ENCODE peak calls at places on chromosome 1, in nine cellular contexts. K is stomach, I is lower lobe of right lung, D is AG10803, A is fibroblast of villous mesenchyme, R is kidney epithelial cell, Z is coronary artery, M is neural crest cell, P is right lobe of liver. U is an unnamed sample.

GRCh38 chr1:224447251-224447650 is 12.7 kb upstream of the WDR26 start:
- DNase-seq in M (no peak), I (peak), A (peak), R (no peak), K (no peak), D (peak), Z (peak), P (no peak), U (no peak)

GRCh38 chr1:220791287-220791686 is 4.6 kb downstream of the MTARC1 start:
- DNase-seq in A (no peak), R (no peak), P (no peak), Z (no peak), D (no peak), I (no peak), K (no peak), M (no peak), U (no peak)

GRCh38 chr1:209095627-209096595 is 487.6 kb upstream of the CAMK1G start:
- DNase-seq in M (no peak), K (no peak), P (no peak), D (peak), A (peak), R (peak), I (no peak), Z (no peak), U (no peak)

GRCh38 chr1:41410462-41410861 is 49.2 kb downstream of the FOXO6 start:
- DNase-seq in A (no peak), Z (no peak), P (no peak), I (no peak), K (no peak), D (no peak), M (no peak), R (no peak), U (no peak)

GRCh38 chr1:193283026-193283425 is 96.6 kb upstream of the B3GALT2 start:
- DNase-seq in M (no peak), I (no peak), K (no peak), R (no peak), P (no peak), Z (no peak), A (peak), D (peak), U (no peak)

GRCh38 chr1:183023601-183024351 is 556 bp downstream of the LAMC1 start:
- DNase-seq in R (no peak), I (peak), A (no peak), M (peak), P (peak), K (peak), Z (peak), D (peak), U (peak)

GRCh38 chr1:183032122-183032921 is 9.1 kb downstream of the LAMC1 start:
- DNase-seq in D (no peak), I (no peak), M (no peak), Z (no peak), P (no peak), K (no peak), A (peak), R (no peak), U (no peak)

GRCh38 chr1:209384710-209385550 is 198.6 kb upstream of the CAMK1G start:
- DNase-seq in Z (no peak), I (no peak), A (no peak), K (no peak), P (no peak), M (no peak), R (no peak), D (no peak), U (no peak)

GRCh38 chr1:202807367-202807925 is 775 bp downstream of the KDM5B start:
- DNase-seq in I (peak), D (no peak), M (no peak), K (no peak), Z (no peak), R (no peak), P (peak), A (peak), U (peak)

GRCh38 chr1:8807004-8807403 is 10.4 kb downstream of the RERE start:
- DNase-seq in K (no peak), M (no peak), A (no peak), I (no peak), R (no peak), D (no peak), P (no peak), Z (no peak), U (no peak)

GRCh38 chr1:219292341-219292740 is 118.7 kb downstream of the LYPLAL1 start:
- DNase-seq in A (no peak), K (no peak), R (no peak), P (no peak), D (no peak), Z (no peak), I (no peak), M (no peak), U (no peak)

GRCh38 chr1:161905269-161905884 is 118.3 kb downstream of the OLFML2B start:
- DNase-seq in M (no peak), R (no peak), Z (no peak), K (peak), P (no peak), A (no peak), I (no peak), D (peak), U (no peak)
- TF ChIP-seq CTCF in M (peak), R (peak), Z (no peak), K (peak), P (peak), A (peak), I (peak), D (peak), U (peak)

GRCh38 chr1:15103906-15104305 is 49.6 kb upstream of the TMEM51 start:
- DNase-seq in Z (no peak), D (no peak), I (no peak), R (no peak), K (no peak), M (no peak), P (no peak), A (no peak), U (no peak)
- TF ChIP-seq CTCF in Z (no peak), D (no peak), I (no peak), R (no peak), K (no peak), M (no peak), P (no peak), A (no peak), U (no peak)

GRCh38 chr1:179105393-179105792 is 23.5 kb downstream of the TOR3A start:
- DNase-seq in M (no peak), Z (no peak), I (no peak), K (no peak), R (no peak), P (no peak), D (no peak), A (no peak), U (no peak)
- TF ChIP-seq CTCF in M (peak), Z (no peak), I (peak), K (peak), R (peak), P (peak), D (peak), A (peak), U (peak)

DNA sequence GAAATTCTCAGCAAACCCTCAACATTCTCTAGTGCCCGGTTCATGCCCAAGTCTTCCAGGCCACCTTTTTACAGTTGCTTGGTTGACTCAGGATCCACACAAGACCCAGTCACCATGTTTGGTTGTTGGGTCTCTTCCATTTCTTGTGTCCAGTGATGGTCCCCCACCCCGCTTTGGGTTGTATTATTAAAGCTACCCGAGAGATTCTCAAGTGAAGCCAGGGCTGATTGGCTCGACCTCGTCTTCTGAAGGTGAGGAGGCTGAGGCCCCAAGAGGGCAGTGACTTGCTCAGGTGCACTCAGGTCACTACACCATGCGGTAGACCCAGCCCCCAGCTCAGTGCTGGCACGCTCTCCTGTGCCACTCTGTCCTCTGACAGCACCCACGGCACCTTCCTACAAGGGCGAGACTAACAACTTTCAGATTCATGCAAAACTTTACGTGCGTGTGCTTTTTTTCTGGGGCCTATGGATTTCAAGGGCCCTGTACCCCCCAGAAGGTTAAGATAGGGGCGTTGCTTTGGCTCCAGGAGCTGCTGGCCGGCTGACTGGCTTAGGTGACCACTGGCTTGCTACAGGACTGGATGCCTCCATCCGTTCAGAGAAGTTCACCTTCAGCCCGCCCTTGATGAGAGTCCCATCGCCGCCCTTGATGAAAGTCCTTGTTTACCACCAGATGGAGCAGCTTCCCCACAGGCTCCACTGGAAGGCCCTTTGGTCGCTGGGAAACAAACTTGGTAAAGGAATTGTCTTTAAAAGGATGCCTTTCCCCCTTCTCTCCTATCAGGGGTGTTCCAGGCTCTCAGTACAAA is 50.4 kb downstream of the CAPN9 start:
- DNase-seq in K (peak), A (peak), R (peak), M (peak), P (no peak), I (no peak), D (peak), Z (peak), U (no peak)
- TF ChIP-seq CTCF in K (peak), A (peak), R (peak), M (peak), P (peak), I (peak), D (peak), Z (peak), U (peak)

GRCh38 chr1:160830321-160831153 is 32.1 kb downstream of the CD244 start:
- DNase-seq in Z (peak), K (peak), I (peak), D (peak), M (peak), R (no peak), A (peak), P (peak), U (peak)
- TF ChIP-seq CTCF in Z (no peak), K (peak), I (peak), D (peak), M (peak), R (peak), A (peak), P (peak), U (peak)

U was measured in progenitor cell of endocrine pancreas.